ENCODE peak calls at places on chromosomes 7 and 10, in nine cellular contexts. S is colonic mucosa, Z is adipocyte, E is testis, H is psoas muscle, C is left ventricle myocardium inferior, K is tibial artery, W is IMR-90, N is gastrocnemius medialis. G is an unnamed sample.

GRCh38 chr7:1787681-1788235 is 117.7 kb downstream of the ELFN1 start:
- DNase-seq in S (no peak), Z (no peak), E (no peak), H (no peak), C (no peak), K (no peak), W (no peak), N (no peak), G (no peak)

GRCh38 chr10:35577915-35578607 is 27.1 kb upstream of the GJD4 start:
- DNase-seq in S (no peak), Z (no peak), E (no peak), H (no peak), C (no peak), K (no peak), W (no peak), N (no peak), G (peak; percentile 39)

GRCh38 chr10:1364151-1364910 is 308.1 kb downstream of the WDR37 start:
- DNase-seq in S (peak; percentile 4), Z (no peak), E (no peak), H (no peak), C (no peak), K (no peak), W (no peak), N (no peak), G (no peak)

GRCh38 chr7:18386590-18386989 is 109.0 kb upstream of the HDAC9 start:
- DNase-seq in S (no peak), Z (no peak), E (no peak), H (no peak), C (no peak), K (no peak), W (no peak), N (no peak), G (no peak)

GRCh38 chr10:49598986-49599385 is 11.1 kb upstream of the SLC18A3 start:
- DNase-seq in S (peak; percentile 8), Z (no peak), E (no peak), H (no peak), C (no peak), K (no peak), W (peak; percentile 4), N (no peak), G (no peak)

GRCh38 chr10:3482200-3482993 is 302.6 kb downstream of the KLF6 start:
- DNase-seq in S (peak; percentile 76), Z (peak; percentile 93), E (peak; percentile 54), H (peak; percentile 42), C (no peak), K (peak; percentile 63), W (peak; percentile 95), N (peak; percentile 46), G (peak; percentile 5)

GRCh38 chr10:72076756-72077155 is 11.6 kb downstream of the SPOCK2 start:
- DNase-seq in S (no peak), Z (no peak), E (no peak), H (no peak), C (no peak), K (no peak), W (no peak), N (no peak), G (no peak)

GRCh38 chr10:63376560-63377304 is 89.0 kb downstream of the JMJD1C start:
- DNase-seq in S (no peak), Z (peak; percentile 94), E (no peak), H (no peak), C (no peak), K (no peak), W (peak; percentile 60), N (no peak), G (no peak)

GRCh38 chr10:48485711-48486110 is 119.2 kb downstream of the ARHGAP22 start:
- DNase-seq in S (no peak), Z (no peak), E (no peak), H (no peak), C (no peak), K (no peak), W (no peak), N (no peak), G (no peak)

GRCh38 chr7:108385834-108386422 is 70.3 kb downstream of the NRCAM start:
- DNase-seq in S (no peak), Z (no peak), E (no peak), H (no peak), C (no peak), K (no peak), W (no peak), N (no peak), G (no peak)

GRCh38 chr7:1160665-1161010 is 642 bp upstream of the ZFAND2A start:
- DNase-seq in S (peak; percentile 35), Z (peak; percentile 43), E (no peak), H (peak; percentile 66), C (no peak), K (no peak), W (no peak), N (no peak), G (no peak)

GRCh38 chr10:89392974-89393373 is 551 bp downstream of the IFIT1 start:
- DNase-seq in S (peak; percentile 38), Z (peak; percentile 91), E (no peak), H (no peak), C (no peak), K (peak; percentile 63), W (peak; percentile 92), N (peak; percentile 33), G (no peak)

GRCh38 chr7:33739286-33739685 is 166.1 kb upstream of the BMPER start:
- DNase-seq in S (no peak), Z (no peak), E (no peak), H (no peak), C (no peak), K (no peak), W (no peak), N (no peak), G (no peak)

GRCh38 chr7:22990588-22990949 is 23.4 kb downstream of the HYCC1 start:
- DNase-seq in S (no peak), Z (peak; percentile 62), E (no peak), H (no peak), C (no peak), K (no peak), W (peak; percentile 85), N (no peak), G (no peak)

GRCh38 chr7:14687777-14688176 is 214.8 kb downstream of the DGKB start:
- DNase-seq in S (no peak), Z (peak; percentile 56), E (no peak), H (no peak), C (no peak), K (no peak), W (no peak), N (no peak), G (no peak)

GRCh38 chr10:111962951-111963350 is 220.6 kb downstream of the GPAM start:
- DNase-seq in S (no peak), Z (no peak), E (no peak), H (no peak), C (no peak), K (no peak), W (no peak), N (no peak), G (no peak)
- H3K9me3 ChIP-seq in S (no peaks in the 10 kb centered on the region), Z (peaks cover 20% of the 10 kb centered on the region), E (no peaks in the 10 kb centered on the region), H (no peaks in the 10 kb centered on the region), C (peaks cover 13% of the 10 kb centered on the region), K (no peaks in the 10 kb centered on the region), W (peaks cover 10% of the 10 kb centered on the region), N (no peaks in the 10 kb centered on the region), G (no peaks in the 10 kb centered on the region)

GRCh38 chr10:79232864-79233263 is 114.4 kb upstream of the PPIF start:
- DNase-seq in S (no peak), Z (no peak), E (no peak), H (no peak), C (no peak), K (no peak), W (no peak), N (no peak), G (no peak)

GRCh38 chr10:79238606-79239005 is 108.7 kb upstream of the PPIF start:
- DNase-seq in S (no peak), Z (no peak), E (no peak), H (no peak), C (no peak), K (no peak), W (peak; percentile 63), N (no peak), G (no peak)

GRCh38 chr10:79234391-79235318 is 112.6 kb upstream of the PPIF start:
- DNase-seq in S (no peak), Z (no peak), E (no peak), H (no peak), C (no peak), K (no peak), W (peak; percentile 63), N (no peak), G (no peak)

GRCh38 chr10:79237801-79238520 is 109.3 kb upstream of the PPIF start:
- DNase-seq in S (no peak), Z (no peak), E (no peak), H (no peak), C (no peak), K (no peak), W (no peak), N (no peak), G (no peak)

DNA sequence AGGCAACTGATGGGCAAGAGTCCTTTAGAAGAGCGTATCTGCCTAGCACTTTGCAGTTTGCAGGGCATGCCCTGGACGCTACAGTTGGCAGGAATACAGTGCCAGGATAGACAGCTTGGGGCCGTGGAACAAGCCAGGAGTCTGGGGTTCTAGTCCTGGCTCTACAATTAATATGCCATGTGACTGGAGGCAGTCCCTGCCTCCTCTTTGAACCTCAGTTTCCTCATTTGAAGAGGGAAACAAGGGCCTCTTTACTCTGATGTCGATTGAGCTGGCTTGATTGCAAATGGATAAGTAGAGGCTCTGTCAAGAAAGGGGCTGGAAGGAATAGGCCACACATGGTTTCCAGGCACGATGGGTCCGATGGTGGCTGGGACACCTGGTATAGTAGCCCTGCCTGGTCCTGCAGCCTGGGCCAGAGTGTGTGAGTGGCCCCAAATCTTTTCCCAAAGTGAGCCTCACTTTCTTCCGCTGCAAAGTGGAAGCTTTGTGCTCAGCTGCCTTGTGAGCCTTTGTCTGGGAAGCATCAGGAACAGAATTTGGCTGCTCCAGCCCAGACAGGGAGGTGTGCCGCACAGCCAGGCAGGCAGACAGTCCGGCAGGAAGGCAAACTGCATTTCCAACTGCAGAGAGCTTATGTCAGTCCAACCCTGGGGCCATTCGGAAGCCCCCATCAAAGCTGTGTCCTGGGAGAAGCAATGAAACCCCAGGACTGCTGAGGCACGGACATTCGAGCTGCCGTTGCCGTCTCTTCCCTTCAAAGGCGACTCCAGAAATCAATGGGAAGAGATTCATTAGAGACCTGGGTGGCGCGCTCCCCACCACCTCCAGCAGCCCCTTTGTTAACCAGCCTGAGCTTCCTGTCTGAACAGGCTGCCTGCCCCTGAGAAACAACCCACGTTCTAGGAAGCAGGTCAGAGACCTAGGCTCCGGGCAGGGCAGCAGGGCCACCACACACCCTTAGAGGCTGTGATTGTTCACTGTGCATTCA is 111.2 kb upstream of the PPIF start:
- DNase-seq in S (no peak), Z (no peak), E (no peak), H (no peak), C (no peak), K (no peak), W (no peak), N (no peak), G (no peak)
- H3K27me3 ChIP-seq in S (no peaks in the 10 kb centered on the region), Z (no peaks in the 10 kb centered on the region), E (no peaks in the 10 kb centered on the region), H (no peaks in the 10 kb centered on the region), C (no peaks in the 10 kb centered on the region), K (no peaks in the 10 kb centered on the region), W (no peaks in the 10 kb centered on the region), N (no peaks in the 10 kb centered on the region), G (no peaks in the 10 kb centered on the region)

GRCh38 chr10:11535376-11535959 is 76.0 kb downstream of the USP6NL start:
- DNase-seq in S (no peak), Z (no peak), E (no peak), H (no peak), C (no peak), K (no peak), W (no peak), N (no peak), G (no peak)
- H3K36me3 ChIP-seq in S (no peaks in the 10 kb centered on the region), Z (no peaks in the 10 kb centered on the region), E (no peaks in the 10 kb centered on the region), H (no peaks in the 10 kb centered on the region), C (no peaks in the 10 kb centered on the region), K (no peaks in the 10 kb centered on the region), W (no peaks in the 10 kb centered on the region), N (no peaks in the 10 kb centered on the region), G (no peaks in the 10 kb centered on the region)

GRCh38 chr7:100963386-100963785 is 6.0 kb upstream of the MUC12 start:
- DNase-seq in S (no peak), Z (no peak), E (no peak), H (no peak), C (no peak), K (no peak), W (no peak), N (no peak), G (no peak)
- H3K9me3 ChIP-seq in S (no peaks in the 10 kb centered on the region), Z (peaks cover 3% of the 10 kb centered on the region), E (no peaks in the 10 kb centered on the region), H (no peaks in the 10 kb centered on the region), C (no peaks in the 10 kb centered on the region), K (no peaks in the 10 kb centered on the region), W (no peaks in the 10 kb centered on the region), N (no peaks in the 10 kb centered on the region), G (no peaks in the 10 kb centered on the region)